ENCODE peak calls at places on chromosomes 1 and 21, in seven cellular contexts. O is tibial artery, M is PC-9, G is heart right ventricle, L is RWPE1, E is psoas muscle, I is GM23338. X is an unnamed sample.

GRCh38 chr1:169680377-169681019 is 30.9 kb downstream of the SELL start:
- DNase-seq in O (no peak), I (no peak), G (no peak), L (no peak), M (no peak), E (no peak), X (no peak)

GRCh38 chr21:45055861-45056260 is 18.5 kb upstream of the ADARB1 start:
- DNase-seq in E (no peak), M (no peak), I (no peak), G (no peak), O (peak; percentile 78), L (no peak), X (no peak)

GRCh38 chr21:46008893-46009635 is 27.5 kb downstream of the COL6A1 start:
- DNase-seq in G (no peak), I (no peak), O (no peak), E (no peak), M (no peak), L (no peak), X (peak; percentile 11)

GRCh38 chr1:92749024-92749634 is 35.8 kb downstream of the EVI5 start:
- DNase-seq in M (peak; percentile 59), I (peak; percentile 82), E (no peak), L (peak; percentile 38), O (no peak), G (peak; percentile 29), X (no peak)

GRCh38 chr21:37208056-37208705 is 59.0 kb downstream of the VPS26C start:
- DNase-seq in G (peak; percentile 84), M (no peak), O (peak; percentile 91), I (no peak), L (no peak), E (peak; percentile 92), X (peak; percentile 91)

GRCh38 chr1:28036431-28036830 is 52.0 kb downstream of the EYA3 start:
- DNase-seq in M (no peak), I (peak; percentile 3), O (no peak), E (no peak), L (no peak), G (no peak), X (no peak)

GRCh38 chr21:45306832-45307571 is 19.3 kb upstream of the POFUT2 start:
- DNase-seq in L (no peak), M (no peak), G (peak; percentile 89), O (peak; percentile 96), I (no peak), E (peak; percentile 82), X (no peak)

GRCh38 chr21:44753357-44753756 is 42.0 kb upstream of the TSPEAR start:
- DNase-seq in E (no peak), I (no peak), L (no peak), G (no peak), M (no peak), O (peak; percentile 43), X (no peak)

GRCh38 chr1:47870946-47871750 is 126.0 kb downstream of the TRABD2B start:
- DNase-seq in O (no peak), L (no peak), G (no peak), I (no peak), M (no peak), E (no peak), X (no peak)

GRCh38 chr1:64396817-64397216 is 73.1 kb upstream of the CACHD1 start:
- DNase-seq in M (no peak), L (no peak), E (no peak), I (peak; percentile 77), G (no peak), O (no peak), X (no peak)

GRCh38 chr21:34916446-34916845 is 132.7 kb downstream of the RUNX1 start:
- DNase-seq in I (no peak), O (no peak), M (no peak), E (no peak), G (no peak), L (no peak), X (no peak)

GRCh38 chr1:6870571-6870970 is 85.3 kb downstream of the CAMTA1 start:
- DNase-seq in E (no peak), L (no peak), G (no peak), M (no peak), O (no peak), I (no peak), X (no peak)

GRCh38 chr1:175222296-175222938 is 29.8 kb upstream of the KIAA0040 start:
- DNase-seq in G (no peak), O (no peak), M (no peak), L (peak; percentile 89), I (no peak), E (no peak), X (no peak)

GRCh38 chr21:44953628-44954021 is 13.8 kb downstream of the SLX9 start:
- DNase-seq in G (no peak), I (no peak), M (no peak), O (no peak), L (no peak), E (peak; percentile 50), X (no peak)

GRCh38 chr1:238409947-238410346 is 519.2 kb upstream of the ZP4 start:
- DNase-seq in M (no peak), E (no peak), G (peak; percentile 20), L (no peak), I (no peak), O (no peak), X (no peak)

GRCh38 chr1:209755926-209756607 is at the start of gene TRAF3IP3:
- DNase-seq in M (no peak), O (no peak), G (peak; percentile 21), L (no peak), E (no peak), I (no peak), X (no peak)

GRCh38 chr1:243731301-243731891 is 118.6 kb downstream of the AKT3 start:
- DNase-seq in L (no peak), O (no peak), I (no peak), G (peak; percentile 55), E (no peak), M (no peak), X (no peak)

GRCh38 chr1:147851149-147851548 is 51.4 kb upstream of the GJA8 start:
- DNase-seq in L (peak; percentile 53), O (no peak), I (no peak), G (no peak), M (peak; percentile 81), E (no peak), X (no peak)

GRCh38 chr1:178500091-178500770 is 3.5 kb upstream of the CLEC20A start:
- DNase-seq in E (no peak), I (peak; percentile 66), M (no peak), G (no peak), O (peak; percentile 40), L (no peak), X (no peak)

GRCh38 chr21:33640697-33641338 is 723 bp downstream of the CRYZL1 start:
- DNase-seq in M (no peak), O (no peak), L (peak; percentile 34), I (peak; percentile 53), E (no peak), G (no peak), X (no peak)

GRCh38 chr1:73452522-73452921 is 745.5 kb downstream of the LRRIQ3 start:
- DNase-seq in L (no peak), G (no peak), M (no peak), E (no peak), I (no peak), O (no peak), X (no peak)

GRCh38 chr1:112423207-112423606 is 27.2 kb downstream of the CTTNBP2NL start:
- DNase-seq in L (no peak), E (no peak), I (no peak), M (no peak), G (no peak), O (no peak), X (no peak)

GRCh38 chr1:61424382-61424781 is 300.6 kb downstream of the TM2D1 start:
- DNase-seq in G (no peak), I (no peak), M (peak; percentile 94), E (no peak), O (no peak), L (peak; percentile 36), X (no peak)

GRCh38 chr21:43734830-43735229 is 15.9 kb downstream of the PDXK start:
- DNase-seq in M (no peak), L (no peak), I (no peak), E (no peak), O (no peak), G (no peak), X (no peak)

GRCh38 chr1:112399456-112399855 is 3.4 kb downstream of the CTTNBP2NL start:
- DNase-seq in M (no peak), L (no peak), E (no peak), G (no peak), O (no peak), I (no peak), X (no peak)

DNA sequence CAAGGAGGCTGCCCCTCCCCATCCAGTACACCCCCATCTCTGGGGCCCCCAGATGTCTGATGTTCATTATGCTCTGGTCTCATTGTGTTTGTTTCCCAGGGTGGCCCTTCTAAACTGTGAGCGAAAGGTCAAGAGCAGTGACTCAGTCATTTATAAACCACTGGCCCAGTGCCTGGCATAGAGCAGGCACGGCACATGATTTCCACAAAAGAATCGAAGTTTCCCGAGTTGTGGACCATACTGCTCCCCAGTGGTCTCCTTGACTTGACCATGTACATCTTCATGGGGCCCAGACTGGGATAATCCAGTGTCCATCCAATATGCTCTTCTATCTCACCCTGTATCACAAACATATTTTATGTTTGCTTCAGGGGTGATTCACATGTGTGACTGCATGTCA is 153.3 kb downstream of the NR5A2 start:
- DNase-seq in L (peak; percentile 42), E (no peak), I (no peak), G (peak; percentile 7), M (no peak), O (no peak), X (no peak)
- TF ChIP-seq CTCF in L (no peak), E (no peak), I (peak; percentile 42), G (peak; percentile 40), M (no peak), O (no peak), X (no peak)

GRCh38 chr1:110674337-110675059 is at the start of gene KCNA3:
- DNase-seq in O (peak; percentile 54), G (peak; percentile 18), E (peak; percentile 58), L (no peak), I (peak; percentile 87), M (no peak), X (no peak)
- TF ChIP-seq CTCF in O (no peak), G (peak; percentile 39), E (no peak), L (no peak), I (peak; percentile 44), M (no peak), X (no peak)

DNA sequence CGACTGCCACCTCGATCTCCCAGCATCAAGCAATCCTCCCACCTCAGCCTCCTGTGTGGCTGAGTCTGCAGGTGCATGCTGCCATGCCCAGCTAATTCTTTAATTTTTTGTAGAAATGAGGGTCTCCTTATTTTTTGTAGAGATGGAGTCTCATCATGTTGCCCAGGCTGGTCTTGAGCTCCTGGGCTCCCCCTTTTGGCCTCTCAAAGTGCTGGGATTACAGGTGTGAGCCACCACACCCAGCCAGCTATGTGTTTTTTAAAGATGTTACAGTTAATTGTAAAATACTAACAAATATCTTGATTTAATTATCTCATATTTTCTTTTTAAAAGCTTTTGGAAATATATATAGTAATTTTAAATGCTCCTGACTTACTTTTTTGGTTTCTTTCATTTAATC is 181.3 kb upstream of the DMRTA2 start:
- DNase-seq in G (no peak), I (peak; percentile 20), L (no peak), O (no peak), M (no peak), E (no peak), X (no peak)
- TF ChIP-seq CTCF in G (no peak), I (peak; percentile 44), L (no peak), O (no peak), M (no peak), E (no peak), X (no peak)

DNA sequence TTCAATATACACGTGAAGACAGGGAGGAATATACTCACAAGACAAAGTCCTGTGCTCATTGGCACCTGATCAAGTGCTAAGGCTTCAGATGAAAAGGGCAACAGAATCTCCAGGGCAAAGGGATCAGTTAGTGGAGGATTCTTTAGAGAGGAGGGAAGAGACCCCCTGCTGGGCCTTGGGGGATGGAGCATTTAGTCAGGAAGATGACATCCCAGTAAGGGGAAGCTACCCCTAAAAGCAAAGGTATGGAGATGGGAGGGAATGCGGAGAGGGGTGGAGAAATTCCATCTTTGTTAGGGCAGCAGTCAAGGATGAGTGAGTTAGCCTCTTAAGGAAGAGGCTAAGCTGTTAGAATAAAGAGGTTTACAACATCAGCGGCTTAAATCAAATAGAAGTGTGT is 67.4 kb downstream of the ST6GALNAC3 start:
- DNase-seq in E (no peak), I (peak; percentile 72), O (no peak), L (no peak), M (no peak), G (no peak), X (no peak)
- TF ChIP-seq CTCF in E (no peak), I (no peak), O (no peak), L (no peak), M (no peak), G (no peak), X (no peak)

X was measured in lower leg skin.